ENCODE peak calls at places on chromosomes 12 and 14, in ten cellular contexts. Z is frontal cortex; D is NCI-H82; O is NCI-H510A treated with DMSO at 0.1 percent for 48 hours; K is A549; J is naive thymus-derived CD8-positive, alpha-beta T cell; S is mammary epithelial cell; Y is AG04449; V is GM12864; I is nephron progenitor cell. A is an unnamed sample.

GRCh38 chr14:80356413-80356812 is 145.1 kb upstream of the DIO2 start:
- DNase-seq in Z (no peak), D (peak), O (peak), K (peak), J (no peak), S (no peak), Y (no peak), V (no peak), I (no peak), A (no peak)

GRCh38 chr14:100038065-100038464 is 27.2 kb upstream of the EVL start:
- DNase-seq in Z (no peak), D (no peak), O (no peak), K (no peak), J (no peak), S (no peak), Y (no peak), V (no peak), I (no peak), A (no peak)

GRCh38 chr14:55267816-55268215 is 3.4 kb upstream of the FBXO34 start:
- DNase-seq in Z (no peak), D (no peak), O (no peak), K (no peak), J (no peak), S (no peak), Y (no peak), V (no peak), I (no peak), A (no peak)

GRCh38 chr12:25838007-25838406 is 120.5 kb upstream of the RASSF8 start:
- DNase-seq in Z (no peak), D (no peak), O (no peak), K (no peak), J (no peak), S (no peak), Y (no peak), V (no peak), I (no peak), A (no peak)

GRCh38 chr14:78446807-78447206 is 276.6 kb downstream of the NRXN3 start:
- DNase-seq in Z (no peak), D (no peak), O (no peak), K (no peak), J (no peak), S (no peak), Y (no peak), V (no peak), I (peak), A (no peak)

GRCh38 chr14:20775043-20775442 is 6.0 kb upstream of the RNASE6 start:
- DNase-seq in Z (no peak), D (no peak), O (no peak), K (no peak), J (no peak), S (no peak), Y (no peak), V (no peak), I (no peak), A (no peak)

GRCh38 chr14:78598046-78598652 is 428.0 kb downstream of the NRXN3 start:
- DNase-seq in Z (peak), D (peak), O (peak), K (peak), J (peak), S (peak), Y (no peak), V (peak), I (peak), A (peak)

GRCh38 chr12:2378835-2379330 is 326.1 kb downstream of the CACNA1C start:
- DNase-seq in Z (no peak), D (no peak), O (no peak), K (no peak), J (no peak), S (no peak), Y (no peak), V (peak), I (no peak), A (no peak)

GRCh38 chr14:87152701-87153100 is 840.3 kb downstream of the GALC start:
- DNase-seq in Z (no peak), D (peak), O (no peak), K (no peak), J (no peak), S (no peak), Y (no peak), V (no peak), I (no peak), A (no peak)

GRCh38 chr12:101850199-101850598 is 19.4 kb upstream of the GNPTAB start:
- DNase-seq in Z (no peak), D (no peak), O (no peak), K (no peak), J (no peak), S (no peak), Y (no peak), V (no peak), I (no peak), A (no peak)

A was measured in non-pigmented ciliary epithelial cell.